ENCODE peak calls at places on chromosomes 2 and 18, in six cellular contexts. One of them, this sample, is unnamed.

GRCh38 chr2:76867854-76868253 is 654.3 kb downstream of the LRRTM4 start:
- DNase-seq in nephron progenitor cell: no peak
- DNase-seq in GM20000: no peak
- DNase-seq in activated effector memory CD4-positive, alpha-beta T cell treated with anti-CD3 and anti-CD28 coated beads, Interleukin-2, amount 50 U/mL, for 16 hours: no peak
- DNase-seq in mucosa of descending colon: no peak
- DNase-seq in Ammon's horn: no peak
- DNase-seq in this sample: no peak

GRCh38 chr2:216426166-216426777 is 14.0 kb downstream of the SMARCAL1 start:
- DNase-seq in nephron progenitor cell: no peak
- DNase-seq in Ammon's horn: no peak
- DNase-seq in activated effector memory CD4-positive, alpha-beta T cell treated with anti-CD3 and anti-CD28 coated beads, Interleukin-2, amount 50 U/mL, for 16 hours: no peak
- DNase-seq in mucosa of descending colon: no peak
- DNase-seq in GM20000: no peak
- DNase-seq in this sample: peak; percentile 36

GRCh38 chr2:1697601-1698000 is 46.7 kb downstream of the PXDN start:
- DNase-seq in activated effector memory CD4-positive, alpha-beta T cell treated with anti-CD3 and anti-CD28 coated beads, Interleukin-2, amount 50 U/mL, for 16 hours: no peak
- DNase-seq in Ammon's horn: no peak
- DNase-seq in GM20000: no peak
- DNase-seq in mucosa of descending colon: no peak
- DNase-seq in nephron progenitor cell: no peak
- DNase-seq in this sample: no peak

GRCh38 chr2:111050701-111051376 is 69.9 kb upstream of the BCL2L11 start:
- DNase-seq in GM20000: no peak
- DNase-seq in mucosa of descending colon: no peak
- DNase-seq in nephron progenitor cell: no peak
- DNase-seq in activated effector memory CD4-positive, alpha-beta T cell treated with anti-CD3 and anti-CD28 coated beads, Interleukin-2, amount 50 U/mL, for 16 hours: peak; percentile 50
- DNase-seq in Ammon's horn: no peak
- DNase-seq in this sample: no peak

GRCh38 chr2:20241973-20242726 is 17.2 kb upstream of the SDC1 start:
- DNase-seq in GM20000: peak; percentile 77
- DNase-seq in Ammon's horn: no peak
- DNase-seq in nephron progenitor cell: peak; percentile 28
- DNase-seq in activated effector memory CD4-positive, alpha-beta T cell treated with anti-CD3 and anti-CD28 coated beads, Interleukin-2, amount 50 U/mL, for 16 hours: peak; percentile 76
- DNase-seq in mucosa of descending colon: no peak
- DNase-seq in this sample: no peak

GRCh38 chr18:34354351-34354750 is 129.6 kb upstream of the NOL4 start:
- DNase-seq in GM20000: no peak
- DNase-seq in mucosa of descending colon: no peak
- DNase-seq in Ammon's horn: no peak
- DNase-seq in nephron progenitor cell: no peak
- DNase-seq in activated effector memory CD4-positive, alpha-beta T cell treated with anti-CD3 and anti-CD28 coated beads, Interleukin-2, amount 50 U/mL, for 16 hours: no peak
- DNase-seq in this sample: no peak

GRCh38 chr2:134333646-134334189 is 79.8 kb downstream of the MGAT5 start:
- DNase-seq in Ammon's horn: peak; percentile 46
- DNase-seq in GM20000: no peak
- DNase-seq in activated effector memory CD4-positive, alpha-beta T cell treated with anti-CD3 and anti-CD28 coated beads, Interleukin-2, amount 50 U/mL, for 16 hours: no peak
- DNase-seq in mucosa of descending colon: no peak
- DNase-seq in nephron progenitor cell: no peak
- DNase-seq in this sample: peak; percentile 33

GRCh38 chr18:74082476-74083070 is 65.1 kb downstream of the FBXO15 start:
- DNase-seq in nephron progenitor cell: peak; percentile 52
- DNase-seq in Ammon's horn: peak; percentile 88
- DNase-seq in mucosa of descending colon: peak; percentile 77
- DNase-seq in GM20000: peak; percentile 51
- DNase-seq in activated effector memory CD4-positive, alpha-beta T cell treated with anti-CD3 and anti-CD28 coated beads, Interleukin-2, amount 50 U/mL, for 16 hours: peak; percentile 81
- DNase-seq in this sample: peak; percentile 69

GRCh38 chr2:188333751-188334524 is 42.3 kb downstream of the GULP1 start:
- DNase-seq in Ammon's horn: peak; percentile 67
- DNase-seq in activated effector memory CD4-positive, alpha-beta T cell treated with anti-CD3 and anti-CD28 coated beads, Interleukin-2, amount 50 U/mL, for 16 hours: no peak
- DNase-seq in nephron progenitor cell: no peak
- DNase-seq in GM20000: no peak
- DNase-seq in mucosa of descending colon: no peak
- DNase-seq in this sample: peak; percentile 79

GRCh38 chr2:147860009-147860408 is 15.2 kb downstream of the ACVR2A start:
- DNase-seq in GM20000: no peak
- DNase-seq in mucosa of descending colon: no peak
- DNase-seq in nephron progenitor cell: no peak
- DNase-seq in activated effector memory CD4-positive, alpha-beta T cell treated with anti-CD3 and anti-CD28 coated beads, Interleukin-2, amount 50 U/mL, for 16 hours: no peak
- DNase-seq in Ammon's horn: no peak
- DNase-seq in this sample: no peak

GRCh38 chr2:230054079-230054478 is 14.6 kb downstream of the SLC16A14 start:
- DNase-seq in GM20000: no peak
- DNase-seq in mucosa of descending colon: no peak
- DNase-seq in nephron progenitor cell: no peak
- DNase-seq in Ammon's horn: peak; percentile 21
- DNase-seq in activated effector memory CD4-positive, alpha-beta T cell treated with anti-CD3 and anti-CD28 coated beads, Interleukin-2, amount 50 U/mL, for 16 hours: no peak
- DNase-seq in this sample: peak; percentile 45

GRCh38 chr18:25349926-25350560 is 1.9 kb downstream of the ZNF521 start:
- DNase-seq in activated effector memory CD4-positive, alpha-beta T cell treated with anti-CD3 and anti-CD28 coated beads, Interleukin-2, amount 50 U/mL, for 16 hours: no peak
- DNase-seq in GM20000: peak; percentile 25
- DNase-seq in Ammon's horn: no peak
- DNase-seq in mucosa of descending colon: no peak
- DNase-seq in nephron progenitor cell: peak; percentile 64
- DNase-seq in this sample: no peak

GRCh38 chr2:109277414-109277813 is 148.4 kb downstream of the SH3RF3 start:
- DNase-seq in activated effector memory CD4-positive, alpha-beta T cell treated with anti-CD3 and anti-CD28 coated beads, Interleukin-2, amount 50 U/mL, for 16 hours: no peak
- DNase-seq in GM20000: no peak
- DNase-seq in Ammon's horn: no peak
- DNase-seq in mucosa of descending colon: no peak
- DNase-seq in nephron progenitor cell: no peak
- DNase-seq in this sample: no peak

GRCh38 chr2:237967463-237967871 is 653 bp downstream of the UBE2F start:
- DNase-seq in Ammon's horn: no peak
- DNase-seq in activated effector memory CD4-positive, alpha-beta T cell treated with anti-CD3 and anti-CD28 coated beads, Interleukin-2, amount 50 U/mL, for 16 hours: peak; percentile 71
- DNase-seq in GM20000: peak; percentile 58
- DNase-seq in nephron progenitor cell: peak; percentile 46
- DNase-seq in mucosa of descending colon: peak; percentile 30
- DNase-seq in this sample: peak; percentile 17

GRCh38 chr2:191749181-191749540 is 71.2 kb downstream of the NABP1 start:
- DNase-seq in mucosa of descending colon: no peak
- DNase-seq in GM20000: no peak
- DNase-seq in activated effector memory CD4-positive, alpha-beta T cell treated with anti-CD3 and anti-CD28 coated beads, Interleukin-2, amount 50 U/mL, for 16 hours: no peak
- DNase-seq in Ammon's horn: no peak
- DNase-seq in nephron progenitor cell: no peak
- DNase-seq in this sample: no peak

GRCh38 chr2:83686863-83687262 is 772.2 kb downstream of the SUCLG1 start:
- DNase-seq in nephron progenitor cell: no peak
- DNase-seq in mucosa of descending colon: no peak
- DNase-seq in Ammon's horn: peak; percentile 83
- DNase-seq in GM20000: no peak
- DNase-seq in activated effector memory CD4-positive, alpha-beta T cell treated with anti-CD3 and anti-CD28 coated beads, Interleukin-2, amount 50 U/mL, for 16 hours: no peak
- DNase-seq in this sample: no peak

GRCh38 chr2:16326736-16327300 is 338.8 kb downstream of the CYRIA start:
- DNase-seq in Ammon's horn: no peak
- DNase-seq in mucosa of descending colon: no peak
- DNase-seq in GM20000: no peak
- DNase-seq in nephron progenitor cell: no peak
- DNase-seq in activated effector memory CD4-positive, alpha-beta T cell treated with anti-CD3 and anti-CD28 coated beads, Interleukin-2, amount 50 U/mL, for 16 hours: no peak
- DNase-seq in this sample: no peak

GRCh38 chr2:218329826-218330651 is 26.6 kb upstream of the CATIP start:
- DNase-seq in activated effector memory CD4-positive, alpha-beta T cell treated with anti-CD3 and anti-CD28 coated beads, Interleukin-2, amount 50 U/mL, for 16 hours: no peak
- DNase-seq in GM20000: peak; percentile 61
- DNase-seq in Ammon's horn: peak; percentile 25
- DNase-seq in mucosa of descending colon: no peak
- DNase-seq in nephron progenitor cell: no peak
- DNase-seq in this sample: no peak

GRCh38 chr2:99085400-99085799 is 56.1 kb upstream of the C2orf15 start:
- DNase-seq in activated effector memory CD4-positive, alpha-beta T cell treated with anti-CD3 and anti-CD28 coated beads, Interleukin-2, amount 50 U/mL, for 16 hours: no peak
- DNase-seq in GM20000: no peak
- DNase-seq in mucosa of descending colon: no peak
- DNase-seq in nephron progenitor cell: peak; percentile 13
- DNase-seq in Ammon's horn: no peak
- DNase-seq in this sample: peak; percentile 36

GRCh38 chr18:10454800-10455550 is 540 bp downstream of the APCDD1 start:
- DNase-seq in mucosa of descending colon: peak; percentile 16
- DNase-seq in activated effector memory CD4-positive, alpha-beta T cell treated with anti-CD3 and anti-CD28 coated beads, Interleukin-2, amount 50 U/mL, for 16 hours: no peak
- DNase-seq in Ammon's horn: no peak
- DNase-seq in nephron progenitor cell: peak; percentile 58
- DNase-seq in GM20000: peak; percentile 56
- DNase-seq in this sample: peak; percentile 25

GRCh38 chr2:168336786-168337388 is 89.5 kb upstream of the STK39 start:
- DNase-seq in mucosa of descending colon: peak; percentile 77
- DNase-seq in activated effector memory CD4-positive, alpha-beta T cell treated with anti-CD3 and anti-CD28 coated beads, Interleukin-2, amount 50 U/mL, for 16 hours: peak; percentile 82
- DNase-seq in Ammon's horn: no peak
- DNase-seq in nephron progenitor cell: no peak
- DNase-seq in GM20000: peak; percentile 12
- DNase-seq in this sample: no peak

GRCh38 chr18:56563568-56563967 is 74.8 kb downstream of the TXNL1 start:
- DNase-seq in activated effector memory CD4-positive, alpha-beta T cell treated with anti-CD3 and anti-CD28 coated beads, Interleukin-2, amount 50 U/mL, for 16 hours: no peak
- DNase-seq in Ammon's horn: no peak
- DNase-seq in GM20000: no peak
- DNase-seq in nephron progenitor cell: peak; percentile 73
- DNase-seq in mucosa of descending colon: no peak
- DNase-seq in this sample: peak; percentile 46

GRCh38 chr2:135904590-135904989 is 28.3 kb upstream of the MCM6 start:
- DNase-seq in activated effector memory CD4-positive, alpha-beta T cell treated with anti-CD3 and anti-CD28 coated beads, Interleukin-2, amount 50 U/mL, for 16 hours: no peak
- DNase-seq in GM20000: no peak
- DNase-seq in nephron progenitor cell: no peak
- DNase-seq in Ammon's horn: no peak
- DNase-seq in mucosa of descending colon: no peak
- DNase-seq in this sample: no peak

GRCh38 chr2:121258066-121258465 is 26.9 kb downstream of the TFCP2L1 start:
- DNase-seq in activated effector memory CD4-positive, alpha-beta T cell treated with anti-CD3 and anti-CD28 coated beads, Interleukin-2, amount 50 U/mL, for 16 hours: peak; percentile 21
- DNase-seq in Ammon's horn: no peak
- DNase-seq in GM20000: no peak
- DNase-seq in mucosa of descending colon: no peak
- DNase-seq in nephron progenitor cell: no peak
- DNase-seq in this sample: no peak

GRCh38 chr2:180017764-180018163 is 10.7 kb upstream of the CWC22 start:
- DNase-seq in activated effector memory CD4-positive, alpha-beta T cell treated with anti-CD3 and anti-CD28 coated beads, Interleukin-2, amount 50 U/mL, for 16 hours: no peak
- DNase-seq in mucosa of descending colon: peak; percentile 22
- DNase-seq in GM20000: no peak
- DNase-seq in nephron progenitor cell: no peak
- DNase-seq in Ammon's horn: no peak
- DNase-seq in this sample: peak; percentile 86

GRCh38 chr2:181953773-181954537 is 31.7 kb upstream of the PPP1R1C start:
- DNase-seq in GM20000: peak; percentile 82
- DNase-seq in Ammon's horn: peak; percentile 74
- DNase-seq in activated effector memory CD4-positive, alpha-beta T cell treated with anti-CD3 and anti-CD28 coated beads, Interleukin-2, amount 50 U/mL, for 16 hours: peak; percentile 86
- DNase-seq in mucosa of descending colon: peak; percentile 83
- DNase-seq in nephron progenitor cell: peak; percentile 85
- DNase-seq in this sample: peak; percentile 67

GRCh38 chr18:34971313-34971712 is 69.9 kb upstream of the MAPRE2 start:
- DNase-seq in activated effector memory CD4-positive, alpha-beta T cell treated with anti-CD3 and anti-CD28 coated beads, Interleukin-2, amount 50 U/mL, for 16 hours: no peak
- DNase-seq in Ammon's horn: no peak
- DNase-seq in nephron progenitor cell: no peak
- DNase-seq in mucosa of descending colon: no peak
- DNase-seq in GM20000: no peak
- DNase-seq in this sample: peak; percentile 40

GRCh38 chr2:69988086-69988635 is 26.7 kb upstream of the ASPRV1 start:
- DNase-seq in nephron progenitor cell: no peak
- DNase-seq in Ammon's horn: no peak
- DNase-seq in mucosa of descending colon: no peak
- DNase-seq in GM20000: no peak
- DNase-seq in activated effector memory CD4-positive, alpha-beta T cell treated with anti-CD3 and anti-CD28 coated beads, Interleukin-2, amount 50 U/mL, for 16 hours: no peak
- DNase-seq in this sample: no peak

GRCh38 chr2:137644689-137645088 is 319.6 kb upstream of the HNMT start:
- DNase-seq in GM20000: no peak
- DNase-seq in nephron progenitor cell: no peak
- DNase-seq in activated effector memory CD4-positive, alpha-beta T cell treated with anti-CD3 and anti-CD28 coated beads, Interleukin-2, amount 50 U/mL, for 16 hours: no peak
- DNase-seq in mucosa of descending colon: no peak
- DNase-seq in Ammon's horn: no peak
- DNase-seq in this sample: no peak

GRCh38 chr18:31942301-31942998 is 478 bp downstream of the TRAPPC8 start:
- DNase-seq in activated effector memory CD4-positive, alpha-beta T cell treated with anti-CD3 and anti-CD28 coated beads, Interleukin-2, amount 50 U/mL, for 16 hours: no peak
- DNase-seq in Ammon's horn: peak; percentile 31
- DNase-seq in GM20000: peak; percentile 62
- DNase-seq in mucosa of descending colon: peak; percentile 55
- DNase-seq in nephron progenitor cell: no peak
- DNase-seq in this sample: peak; percentile 40